ENCODE peak calls at places on chromosomes 1 and 21, in five cellular contexts. P is heart left ventricle, W is transverse colon, O is NB4, T is GM12892. A is an unnamed sample.

GRCh38 chr1:205407970-205408369 is 13.9 kb downstream of the LEMD1 start:
- DNase-seq in W (no peak), P (no peak), O (no peak), T (no peak), A (no peak)

GRCh38 chr1:27661412-27662075 is 10.4 kb downstream of the IFI6 start:
- DNase-seq in O (no peak), W (no peak), P (no peak), T (no peak), A (no peak)

GRCh38 chr1:216183007-216183406 is 240.2 kb downstream of the USH2A start:
- DNase-seq in W (no peak), P (no peak), T (no peak), O (no peak), A (no peak)

GRCh38 chr1:199742547-199742946 is 285.0 kb upstream of the NR5A2 start:
- DNase-seq in O (peak; percentile 84), P (no peak), T (no peak), W (no peak), A (no peak)

GRCh38 chr1:9035226-9035625 is 9.0 kb upstream of the SLC2A7 start:
- DNase-seq in O (no peak), P (no peak), W (no peak), T (no peak), A (no peak)

GRCh38 chr1:206635983-206636354 is 633 bp downstream of the DYRK3 start:
- DNase-seq in W (no peak), T (no peak), O (peak; percentile 39), P (no peak), A (no peak)

GRCh38 chr1:47765742-47766485 is 231.3 kb downstream of the TRABD2B start:
- DNase-seq in P (peak; percentile 46), T (no peak), W (no peak), O (no peak), A (no peak)

GRCh38 chr1:242005866-242006565 is 7.1 kb upstream of the MAP1LC3C start:
- DNase-seq in W (no peak), P (no peak), O (no peak), T (no peak), A (no peak)

GRCh38 chr1:196142111-196142510 is 466.1 kb downstream of the KCNT2 start:
- DNase-seq in P (no peak), W (no peak), O (no peak), T (no peak), A (no peak)

GRCh38 chr1:145997156-145998023 is 1.0 kb upstream of the TXNIP start:
- DNase-seq in T (no peak), P (peak; percentile 73), O (peak; percentile 87), W (peak; percentile 74), A (no peak)

GRCh38 chr1:58785424-58786058 is 1.7 kb upstream of the JUN start:
- DNase-seq in P (peak; percentile 69), W (peak; percentile 68), T (no peak), O (peak; percentile 16), A (peak; percentile 93)

GRCh38 chr1:168504064-168504837 is 39.5 kb downstream of the XCL2 start:
- DNase-seq in W (peak; percentile 35), P (peak; percentile 64), T (no peak), O (peak; percentile 99), A (peak; percentile 88)

GRCh38 chr1:72516826-72517225 is 234.5 kb upstream of the NEGR1 start:
- DNase-seq in O (no peak), W (no peak), P (no peak), T (no peak), A (no peak)

GRCh38 chr1:110040548-110040947 is 6.1 kb downstream of the STRIP1 start:
- DNase-seq in W (no peak), P (no peak), T (no peak), O (no peak), A (peak; percentile 40)

GRCh38 chr21:20388400-20388799 is 609.8 kb upstream of the NCAM2 start:
- DNase-seq in P (no peak), O (no peak), W (no peak), T (no peak), A (no peak)

GRCh38 chr1:30919025-30919881 is 10.7 kb upstream of the SDC3 start:
- DNase-seq in P (no peak), W (no peak), O (peak; percentile 86), T (no peak), A (no peak)

GRCh38 chr1:109199710-109200109 is 14.0 kb upstream of the SARS1 start:
- DNase-seq in T (no peak), O (no peak), W (no peak), P (no peak), A (no peak)

GRCh38 chr21:37117204-37117603 is 44.1 kb downstream of the TTC3 start:
- DNase-seq in W (no peak), O (no peak), P (no peak), T (no peak), A (no peak)

GRCh38 chr1:93344886-93345632 is 648 bp upstream of the DR1 start:
- DNase-seq in O (peak; percentile 59), P (no peak), T (peak; percentile 7), W (no peak), A (no peak)

GRCh38 chr1:209325492-209325891 is 258.0 kb upstream of the CAMK1G start:
- DNase-seq in W (no peak), O (no peak), P (no peak), T (no peak), A (no peak)

GRCh38 chr1:94081566-94082344 is 39.2 kb downstream of the ABCA4 start:
- DNase-seq in T (no peak), W (no peak), O (no peak), P (no peak), A (peak; percentile 67)

GRCh38 chr1:29932626-29933025 is 696.3 kb downstream of the PTPRU start:
- DNase-seq in W (no peak), P (no peak), O (no peak), T (no peak), A (no peak)

GRCh38 chr1:1596493-1597274 is 3.3 kb downstream of the FNDC10 start:
- DNase-seq in W (no peak), O (peak; percentile 49), T (peak; percentile 34), P (no peak), A (no peak)
- TF ChIP-seq POLR2A in W (no peak), O (no peak), T (no peak), P (no peak), A (no peak)

GRCh38 chr1:118986291-118986838 is 1.8 kb downstream of the TBX15 start:
- DNase-seq in W (no peak), T (no peak), P (no peak), O (no peak), A (no peak)

GRCh38 chr1:118986839-118987430 is 1.2 kb downstream of the TBX15 start:
- DNase-seq in P (no peak), T (no peak), O (no peak), W (no peak), A (no peak)

GRCh38 chr1:118989006-118989736 is 1.0 kb upstream of the TBX15 start:
- DNase-seq in O (no peak), P (no peak), W (no peak), T (no peak), A (no peak)

GRCh38 chr1:118988186-118989005 is at the start of gene TBX15:
- DNase-seq in W (no peak), P (no peak), O (no peak), T (no peak), A (peak; percentile 69)

GRCh38 chr1:118987431-118988185 is 535 bp downstream of the TBX15 start:
- DNase-seq in P (no peak), W (no peak), O (no peak), T (no peak), A (no peak)
- TF ChIP-seq POLR2A in P (no peak), W (no peak), O (no peak), T (no peak), A (no peak)

DNA sequence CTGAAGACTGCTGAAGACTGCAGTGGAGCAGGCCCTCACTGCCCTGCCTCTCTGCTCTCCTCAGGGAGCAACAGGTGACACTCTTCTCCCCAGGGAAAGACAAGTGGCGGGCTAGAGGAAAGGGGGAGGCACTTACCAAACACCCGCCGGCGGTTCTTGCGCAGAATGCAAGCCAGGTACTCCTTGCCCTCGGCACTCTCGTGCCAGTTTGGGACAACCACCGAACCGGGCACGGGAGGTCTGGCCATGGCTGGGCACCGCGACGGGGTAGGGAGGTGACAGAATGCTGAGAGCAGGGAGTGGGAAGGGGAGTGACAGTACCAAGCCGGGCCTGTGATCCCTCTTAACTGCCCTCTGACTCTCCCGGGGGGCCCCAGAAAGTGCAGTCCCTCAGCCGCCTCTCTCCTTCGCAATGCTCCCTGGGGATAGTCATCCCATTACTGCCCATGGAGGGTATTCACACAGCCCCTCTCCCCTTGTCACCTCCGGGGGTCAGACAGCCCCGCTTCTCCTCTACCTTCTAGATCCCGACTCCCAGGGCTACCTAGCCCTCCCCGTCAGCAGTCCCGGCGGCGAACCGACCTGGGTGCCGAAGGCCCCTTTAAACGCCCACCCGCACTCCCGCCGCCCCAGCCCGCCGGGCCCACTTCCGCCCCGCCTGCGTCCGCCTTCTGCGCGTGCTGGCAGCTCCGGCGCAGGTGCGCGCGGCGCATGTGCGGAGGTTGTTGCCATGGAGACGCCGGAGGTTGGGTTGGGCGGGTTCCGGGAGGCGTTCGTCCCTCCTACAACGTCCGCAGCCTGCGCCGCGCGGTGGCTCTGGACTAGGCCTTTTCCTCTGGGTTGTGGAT is at the start of gene CPLANE2:
- DNase-seq in T (peak; percentile 95), P (peak; percentile 97), W (peak; percentile 98), O (peak; percentile 93), A (peak; percentile 99)
- TF ChIP-seq POLR2A in T (peak; percentile 64), P (no peak), W (peak; percentile 75), O (peak; percentile 66), A (no peak)

GRCh38 chr1:235013512-235013911 is 115.1 kb downstream of the TOMM20 start:
- DNase-seq in W (no peak), T (no peak), P (no peak), O (no peak), A (peak; percentile 84)

GRCh38 chr1:235011064-235011598 is 117.5 kb downstream of the TOMM20 start:
- DNase-seq in O (peak; percentile 87), W (no peak), P (no peak), T (no peak), A (peak; percentile 79)

GRCh38 chr1:235014756-235015155 is 113.9 kb downstream of the TOMM20 start:
- DNase-seq in T (no peak), O (no peak), P (no peak), W (no peak), A (peak; percentile 20)

GRCh38 chr1:235011599-235012435 is 116.8 kb downstream of the TOMM20 start:
- DNase-seq in O (peak; percentile 99), T (peak; percentile 48), W (peak; percentile 74), P (peak; percentile 82), A (peak; percentile 91)

DNA sequence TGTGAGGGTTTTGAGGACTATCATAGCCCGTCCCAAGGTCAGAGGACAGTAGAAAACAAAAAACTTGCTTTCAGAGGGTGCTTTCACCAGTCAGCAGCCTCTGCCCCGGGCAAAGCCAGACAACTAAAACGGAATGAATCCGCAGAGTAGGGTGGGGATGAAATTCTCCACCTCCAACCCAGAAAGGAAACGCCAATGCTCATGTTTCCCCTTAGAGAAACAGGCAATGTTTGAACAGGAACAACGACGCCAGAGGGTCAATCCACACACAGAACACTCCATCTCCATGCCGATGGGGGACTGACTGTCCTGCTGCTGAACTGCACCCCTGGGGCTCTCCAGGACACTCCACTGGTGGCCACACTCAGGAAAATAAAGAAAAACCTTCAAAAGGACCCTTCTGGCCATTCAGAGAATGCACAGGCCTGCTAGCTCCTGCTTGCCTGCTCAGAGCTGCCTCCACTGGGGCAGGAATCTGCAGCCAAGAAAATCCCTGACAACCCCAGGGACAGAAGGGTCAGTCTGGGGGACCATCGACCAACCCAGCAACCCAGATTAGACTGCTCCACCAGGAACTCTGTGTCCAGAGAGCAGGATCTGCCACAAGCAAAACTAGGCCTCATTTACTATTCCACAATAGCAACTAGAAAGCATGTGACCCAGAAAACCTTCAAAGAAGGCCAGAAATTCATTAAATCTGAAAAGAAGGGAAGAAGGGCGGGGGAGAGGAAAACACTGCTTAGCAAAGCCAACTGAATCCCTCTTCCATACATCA is 116.0 kb downstream of the TOMM20 start:
- DNase-seq in P (no peak), T (no peak), W (no peak), O (no peak), A (no peak)
- TF ChIP-seq POLR2A in P (no peak), T (peak; percentile 31), W (no peak), O (no peak), A (no peak)

GRCh38 chr1:10899490-10900264 is 103.2 kb upstream of the CASZ1 start:
- DNase-seq in O (peak; percentile 42), W (no peak), P (peak; percentile 38), T (no peak), A (no peak)
- TF ChIP-seq POLR2A in O (no peak), W (no peak), P (no peak), T (no peak), A (no peak)

A was measured in lower leg skin.